ENCODE peak calls at places on chromosomes 6 and 20, in eight cellular contexts. One of them, this sample, is unnamed.

GRCh38 chr6:75748743-75749538 is at the start of gene MYO6:
- DNase-seq in fibroblast of mammary gland: peak
- DNase-seq in OCI-LY7: peak
- DNase-seq in AG04449: no peak
- DNase-seq in PC-9: peak
- DNase-seq in WTC11: peak
- DNase-seq in body of pancreas: peak
- DNase-seq in PC-3: peak
- DNase-seq in this sample: peak

GRCh38 chr6:47097092-47097945 is 55.2 kb upstream of the ADGRF1 start:
- DNase-seq in OCI-LY7: peak
- DNase-seq in AG04449: peak
- DNase-seq in PC-3: peak
- DNase-seq in body of pancreas: peak
- DNase-seq in WTC11: peak
- DNase-seq in PC-9: peak
- DNase-seq in fibroblast of mammary gland: peak
- DNase-seq in this sample: peak

GRCh38 chr6:35776364-35777215 is at the start of gene CLPSL2:
- DNase-seq in fibroblast of mammary gland: no peak
- DNase-seq in OCI-LY7: no peak
- DNase-seq in PC-3: peak
- DNase-seq in body of pancreas: peak
- DNase-seq in WTC11: peak
- DNase-seq in AG04449: no peak
- DNase-seq in PC-9: peak
- DNase-seq in this sample: peak

GRCh38 chr20:54257090-54257816 is 49.4 kb downstream of the PFDN4 start:
- DNase-seq in PC-9: peak
- DNase-seq in OCI-LY7: no peak
- DNase-seq in body of pancreas: no peak
- DNase-seq in PC-3: peak
- DNase-seq in AG04449: peak
- DNase-seq in fibroblast of mammary gland: peak
- DNase-seq in WTC11: no peak
- DNase-seq in this sample: no peak

GRCh38 chr6:12280901-12281300 is 9.3 kb upstream of the EDN1 start:
- DNase-seq in OCI-LY7: no peak
- DNase-seq in body of pancreas: no peak
- DNase-seq in fibroblast of mammary gland: peak
- DNase-seq in PC-3: no peak
- DNase-seq in WTC11: no peak
- DNase-seq in PC-9: no peak
- DNase-seq in AG04449: no peak
- DNase-seq in this sample: no peak

GRCh38 chr6:105211831-105212230 is 32.0 kb upstream of the POPDC3 start:
- DNase-seq in body of pancreas: no peak
- DNase-seq in AG04449: no peak
- DNase-seq in OCI-LY7: no peak
- DNase-seq in PC-3: peak
- DNase-seq in WTC11: no peak
- DNase-seq in PC-9: no peak
- DNase-seq in fibroblast of mammary gland: peak
- DNase-seq in this sample: no peak

GRCh38 chr6:4577406-4577805 is 198.8 kb upstream of the CDYL start:
- DNase-seq in PC-3: peak
- DNase-seq in WTC11: no peak
- DNase-seq in fibroblast of mammary gland: peak
- DNase-seq in body of pancreas: peak
- DNase-seq in OCI-LY7: no peak
- DNase-seq in AG04449: peak
- DNase-seq in PC-9: no peak
- DNase-seq in this sample: no peak

GRCh38 chr6:170024940-170025339 is 265.9 kb downstream of the DLL1 start:
- DNase-seq in body of pancreas: peak
- DNase-seq in fibroblast of mammary gland: peak
- DNase-seq in OCI-LY7: no peak
- DNase-seq in WTC11: no peak
- DNase-seq in AG04449: no peak
- DNase-seq in PC-3: peak
- DNase-seq in PC-9: no peak
- DNase-seq in this sample: no peak

GRCh38 chr20:20495719-20496474 is 128.0 kb downstream of the INSM1 start:
- DNase-seq in fibroblast of mammary gland: no peak
- DNase-seq in WTC11: no peak
- DNase-seq in PC-3: no peak
- DNase-seq in body of pancreas: no peak
- DNase-seq in OCI-LY7: no peak
- DNase-seq in AG04449: no peak
- DNase-seq in PC-9: no peak
- DNase-seq in this sample: no peak

GRCh38 chr20:63785646-63786255 is 45.3 kb downstream of the ZBTB46 start:
- DNase-seq in AG04449: no peak
- DNase-seq in WTC11: no peak
- DNase-seq in OCI-LY7: no peak
- DNase-seq in PC-3: no peak
- DNase-seq in fibroblast of mammary gland: no peak
- DNase-seq in body of pancreas: no peak
- DNase-seq in PC-9: no peak
- DNase-seq in this sample: no peak

GRCh38 chr6:49423817-49424216 is 39.2 kb downstream of the MMUT start:
- DNase-seq in fibroblast of mammary gland: peak
- DNase-seq in WTC11: no peak
- DNase-seq in PC-9: no peak
- DNase-seq in body of pancreas: no peak
- DNase-seq in OCI-LY7: no peak
- DNase-seq in PC-3: peak
- DNase-seq in AG04449: no peak
- DNase-seq in this sample: no peak

GRCh38 chr6:46790359-46790874 is 2.8 kb upstream of the MEP1A start:
- DNase-seq in fibroblast of mammary gland: no peak
- DNase-seq in OCI-LY7: no peak
- DNase-seq in WTC11: no peak
- DNase-seq in AG04449: no peak
- DNase-seq in PC-9: no peak
- DNase-seq in body of pancreas: no peak
- DNase-seq in PC-3: no peak
- DNase-seq in this sample: no peak

GRCh38 chr6:63565727-63566625 is 6.3 kb upstream of the LOC128125822 start:
- DNase-seq in OCI-LY7: no peak
- DNase-seq in body of pancreas: no peak
- DNase-seq in PC-3: no peak
- DNase-seq in fibroblast of mammary gland: no peak
- DNase-seq in PC-9: no peak
- DNase-seq in AG04449: no peak
- DNase-seq in WTC11: no peak
- DNase-seq in this sample: no peak

GRCh38 chr6:112620832-112621569 is 273.9 kb downstream of the RFPL4B start:
- DNase-seq in PC-9: no peak
- DNase-seq in body of pancreas: no peak
- DNase-seq in PC-3: peak
- DNase-seq in WTC11: no peak
- DNase-seq in OCI-LY7: no peak
- DNase-seq in fibroblast of mammary gland: peak
- DNase-seq in AG04449: no peak
- DNase-seq in this sample: no peak

GRCh38 chr6:9532621-9533557 is 882.0 kb downstream of the TFAP2A start:
- DNase-seq in PC-3: peak
- DNase-seq in fibroblast of mammary gland: peak
- DNase-seq in OCI-LY7: no peak
- DNase-seq in AG04449: no peak
- DNase-seq in WTC11: no peak
- DNase-seq in PC-9: peak
- DNase-seq in body of pancreas: no peak
- DNase-seq in this sample: no peak

GRCh38 chr6:167588920-167589614 is 237.6 kb upstream of the AFDN start:
- DNase-seq in WTC11: no peak
- DNase-seq in PC-9: no peak
- DNase-seq in PC-3: no peak
- DNase-seq in OCI-LY7: no peak
- DNase-seq in AG04449: no peak
- DNase-seq in fibroblast of mammary gland: no peak
- DNase-seq in body of pancreas: no peak
- DNase-seq in this sample: no peak

GRCh38 chr20:26209171-26209941 is 512.7 kb upstream of the ZNF337 start:
- DNase-seq in OCI-LY7: no peak
- DNase-seq in body of pancreas: no peak
- DNase-seq in PC-9: no peak
- DNase-seq in AG04449: no peak
- DNase-seq in WTC11: peak
- DNase-seq in fibroblast of mammary gland: no peak
- DNase-seq in PC-3: no peak
- DNase-seq in this sample: peak

GRCh38 chr20:49562341-49563014 is 5.5 kb downstream of the PTGIS start:
- DNase-seq in OCI-LY7: no peak
- DNase-seq in PC-3: peak
- DNase-seq in fibroblast of mammary gland: peak
- DNase-seq in WTC11: peak
- DNase-seq in PC-9: peak
- DNase-seq in body of pancreas: peak
- DNase-seq in AG04449: no peak
- DNase-seq in this sample: no peak

DNA sequence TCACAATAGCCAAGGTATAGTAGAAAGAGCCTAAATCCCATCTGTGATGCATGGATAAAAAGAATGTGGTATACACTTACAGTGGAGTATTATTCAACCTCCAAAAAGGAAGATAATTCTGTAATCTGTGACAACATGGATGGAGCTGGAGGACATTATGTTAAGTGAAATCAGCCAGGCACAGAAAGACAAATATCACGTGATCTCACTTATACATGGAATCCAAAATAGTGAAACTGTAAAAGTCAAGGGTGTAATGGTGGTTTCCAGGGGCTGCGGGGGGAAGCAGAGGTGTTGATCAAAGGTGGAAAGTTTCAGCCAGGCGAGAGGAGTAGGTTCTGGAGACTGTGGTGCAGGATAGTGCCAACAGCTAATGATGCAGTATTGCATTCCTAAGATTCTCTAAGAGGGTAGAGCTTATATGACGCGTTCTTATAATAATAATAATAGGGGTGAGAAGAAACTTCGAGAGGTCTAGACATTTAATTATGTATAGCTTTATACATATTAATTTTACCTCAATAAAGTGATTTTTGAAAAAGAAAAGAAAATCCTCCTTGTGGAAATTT is 246.1 kb downstream of the FOXA2 start:
- DNase-seq in PC-3: no peak
- DNase-seq in body of pancreas: no peak
- DNase-seq in AG04449: no peak
- DNase-seq in PC-9: no peak
- DNase-seq in WTC11: no peak
- DNase-seq in fibroblast of mammary gland: no peak
- DNase-seq in OCI-LY7: no peak
- DNase-seq in this sample: no peak
- TF ChIP-seq CTCF in PC-3: no peak
- TF ChIP-seq CTCF in body of pancreas: no peak
- TF ChIP-seq CTCF in AG04449: no peak
- TF ChIP-seq CTCF in PC-9: no peak
- TF ChIP-seq CTCF in WTC11: no peak
- TF ChIP-seq CTCF in fibroblast of mammary gland: no peak
- TF ChIP-seq CTCF in OCI-LY7: no peak
- TF ChIP-seq CTCF in this sample: no peak

DNA sequence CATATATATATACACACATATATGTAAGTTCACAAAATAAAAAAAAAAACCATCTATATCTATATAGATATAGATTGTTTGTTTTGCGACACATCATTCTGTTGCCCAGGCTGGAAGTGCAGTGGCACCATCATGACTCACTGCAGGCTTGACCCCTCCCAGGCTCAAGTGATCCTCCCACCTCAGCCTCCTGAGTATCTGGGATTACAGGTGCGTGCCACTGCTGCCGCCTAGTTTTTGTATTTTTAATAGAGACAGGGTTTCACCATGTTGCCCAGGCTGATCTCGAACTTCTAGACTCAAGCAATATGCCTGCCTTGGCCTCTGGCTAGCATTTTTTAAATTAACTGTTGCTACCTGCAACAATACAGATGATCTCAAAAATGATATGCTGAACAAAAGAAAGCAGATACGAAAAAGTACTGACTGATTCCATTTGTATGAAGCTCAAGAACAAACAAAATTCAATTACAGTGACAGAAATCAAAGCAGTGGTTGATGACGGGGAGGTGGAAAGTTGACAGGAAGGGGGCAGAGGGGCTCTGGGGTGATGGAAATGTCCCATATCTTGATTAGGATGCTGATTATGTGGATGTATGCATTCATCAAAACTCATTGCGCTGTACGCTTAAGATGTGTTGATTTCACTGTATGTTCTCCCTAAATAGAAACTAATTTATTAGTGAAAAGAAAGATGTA is 49.6 kb downstream of the ATXN1 start:
- DNase-seq in fibroblast of mammary gland: peak
- DNase-seq in WTC11: no peak
- DNase-seq in PC-9: peak
- DNase-seq in PC-3: peak
- DNase-seq in OCI-LY7: no peak
- DNase-seq in AG04449: no peak
- DNase-seq in body of pancreas: no peak
- DNase-seq in this sample: no peak
- TF ChIP-seq CTCF in fibroblast of mammary gland: no peak
- TF ChIP-seq CTCF in WTC11: no peak
- TF ChIP-seq CTCF in PC-9: peak
- TF ChIP-seq CTCF in PC-3: peak
- TF ChIP-seq CTCF in OCI-LY7: no peak
- TF ChIP-seq CTCF in AG04449: no peak
- TF ChIP-seq CTCF in body of pancreas: no peak
- TF ChIP-seq CTCF in this sample: no peak

GRCh38 chr6:31345026-31345730 is 11.8 kb downstream of the HLA-B start:
- DNase-seq in PC-9: no peak
- DNase-seq in fibroblast of mammary gland: no peak
- DNase-seq in WTC11: no peak
- DNase-seq in AG04449: no peak
- DNase-seq in OCI-LY7: no peak
- DNase-seq in PC-3: no peak
- DNase-seq in body of pancreas: no peak
- DNase-seq in this sample: no peak
- TF ChIP-seq CTCF in PC-9: no peak
- TF ChIP-seq CTCF in fibroblast of mammary gland: no peak
- TF ChIP-seq CTCF in WTC11: no peak
- TF ChIP-seq CTCF in AG04449: no peak
- TF ChIP-seq CTCF in OCI-LY7: peak
- TF ChIP-seq CTCF in PC-3: no peak
- TF ChIP-seq CTCF in body of pancreas: no peak
- TF ChIP-seq CTCF in this sample: no peak

GRCh38 chr6:1335367-1336037 is 23.6 kb downstream of the FOXQ1 start:
- DNase-seq in WTC11: no peak
- DNase-seq in PC-9: peak
- DNase-seq in AG04449: peak
- DNase-seq in OCI-LY7: no peak
- DNase-seq in body of pancreas: peak
- DNase-seq in PC-3: peak
- DNase-seq in fibroblast of mammary gland: peak
- DNase-seq in this sample: no peak

GRCh38 chr6:1337791-1338190 is 25.9 kb downstream of the FOXQ1 start:
- DNase-seq in PC-3: peak
- DNase-seq in PC-9: no peak
- DNase-seq in AG04449: no peak
- DNase-seq in fibroblast of mammary gland: peak
- DNase-seq in OCI-LY7: no peak
- DNase-seq in body of pancreas: no peak
- DNase-seq in WTC11: no peak
- DNase-seq in this sample: no peak

GRCh38 chr6:1334725-1335124 is 22.8 kb downstream of the FOXQ1 start:
- DNase-seq in PC-3: no peak
- DNase-seq in body of pancreas: peak
- DNase-seq in WTC11: no peak
- DNase-seq in AG04449: no peak
- DNase-seq in PC-9: no peak
- DNase-seq in OCI-LY7: no peak
- DNase-seq in fibroblast of mammary gland: no peak
- DNase-seq in this sample: no peak

GRCh38 chr6:1336246-1336843 is 24.4 kb downstream of the FOXQ1 start:
- DNase-seq in PC-9: peak
- DNase-seq in OCI-LY7: no peak
- DNase-seq in WTC11: peak
- DNase-seq in AG04449: no peak
- DNase-seq in body of pancreas: peak
- DNase-seq in PC-3: peak
- DNase-seq in fibroblast of mammary gland: no peak
- DNase-seq in this sample: no peak
- TF ChIP-seq CTCF in PC-9: peak
- TF ChIP-seq CTCF in OCI-LY7: peak
- TF ChIP-seq CTCF in WTC11: peak
- TF ChIP-seq CTCF in AG04449: peak
- TF ChIP-seq CTCF in body of pancreas: peak
- TF ChIP-seq CTCF in PC-3: peak
- TF ChIP-seq CTCF in fibroblast of mammary gland: no peak
- TF ChIP-seq CTCF in this sample: no peak

This sample was measured in GM20000.